ENCODE peak calls at places on chromosomes 2 and 18, in ten cellular contexts. M is endothelial cell of umbilical vein; H is PC-9; J is testis; B is sigmoid colon; I is pancreas; E is body of pancreas; F is mesenchymal stem cell; C is CD4-positive, CD25-positive, alpha-beta regulatory T cell; P is CD8-positive, alpha-beta memory T cell. G is an unnamed sample.

GRCh38 chr18:21196426-21196825 is 45.6 kb upstream of the GREB1L start:
- DNase-seq in M (no peak), H (no peak), J (no peak), B (no peak), I (no peak), E (no peak), F (no peak), C (no peak), P (no peak), G (no peak)

GRCh38 chr2:104332733-104333132 is 521.2 kb upstream of the POU3F3 start:
- DNase-seq in M (no peak), H (no peak), J (no peak), B (no peak), I (no peak), E (no peak), F (no peak), C (no peak), P (no peak), G (no peak)

GRCh38 chr2:219175928-219176817 is 552 bp downstream of the CNPPD1 start:
- DNase-seq in M (peak; percentile 62), H (no peak), J (peak; percentile 59), B (peak; percentile 83), I (peak; percentile 67), E (peak; percentile 65), F (peak; percentile 62), C (no peak), P (peak; percentile 10), G (peak; percentile 82)

GRCh38 chr2:11248-11941 is 34.9 kb downstream of the FAM110C start:
- DNase-seq in M (peak; percentile 5), H (peak; percentile 24), J (peak; percentile 97), B (no peak), I (peak; percentile 89), E (peak; percentile 76), F (peak; percentile 21), C (peak; percentile 40), P (peak; percentile 41), G (peak; percentile 56)

GRCh38 chr2:99974275-99974674 is 168.1 kb downstream of the AFF3 start:
- DNase-seq in M (no peak), H (no peak), J (no peak), B (no peak), I (no peak), E (no peak), F (peak; percentile 77), C (no peak), P (no peak), G (no peak)

GRCh38 chr2:85605406-85606115 is 3.1 kb upstream of the TMEM150A start:
- DNase-seq in M (peak; percentile 83), H (no peak), J (no peak), B (peak; percentile 55), I (no peak), E (no peak), F (peak; percentile 84), C (no peak), P (no peak), G (peak; percentile 71)

GRCh38 chr18:6891788-6892187 is 162.3 kb downstream of the ARHGAP28 start:
- DNase-seq in M (no peak), H (no peak), J (no peak), B (no peak), I (no peak), E (no peak), F (no peak), C (no peak), P (no peak), G (no peak)

GRCh38 chr2:71816815-71817214 is 330.8 kb downstream of the CYP26B1 start:
- DNase-seq in M (no peak), H (no peak), J (no peak), B (no peak), I (no peak), E (no peak), F (no peak), C (no peak), P (no peak), G (no peak)

GRCh38 chr18:69401475-69402218 is 959 bp downstream of the DOK6 start:
- DNase-seq in M (peak; percentile 3), H (no peak), J (peak; percentile 14), B (peak; percentile 56), I (no peak), E (no peak), F (peak; percentile 36), C (no peak), P (no peak), G (no peak)

GRCh38 chr2:215107229-215108056 is 31.0 kb downstream of the ABCA12 start:
- DNase-seq in M (no peak), H (no peak), J (no peak), B (no peak), I (no peak), E (no peak), F (no peak), C (no peak), P (no peak), G (no peak)

DNA sequence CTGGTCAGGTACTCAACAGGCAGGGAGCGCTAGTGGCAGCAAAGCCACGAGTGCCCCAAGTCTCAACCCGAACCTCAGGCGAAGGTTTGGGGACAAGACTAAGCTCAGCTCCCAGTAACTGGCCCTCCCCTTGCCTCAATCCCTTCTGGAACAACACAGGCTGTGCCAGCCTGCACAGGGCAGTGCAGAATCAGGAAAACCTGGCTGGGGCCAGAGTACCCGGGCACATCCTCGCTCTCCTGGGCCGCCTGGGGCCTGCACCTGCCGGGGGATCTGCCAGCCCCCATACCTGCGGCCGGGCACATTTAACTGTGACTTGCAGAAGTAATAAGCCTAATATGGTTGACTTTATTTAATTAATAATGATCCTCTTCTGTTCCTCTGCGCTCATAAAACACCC is 60.6 kb downstream of the GBX2 start:
- DNase-seq in M (peak; percentile 12), H (no peak), J (no peak), B (no peak), I (no peak), E (no peak), F (no peak), C (no peak), P (no peak), G (no peak)
- H3K27ac ChIP-seq in M (no peak overlapping the region), H (no peak overlapping the region), J (no peak overlapping the region), B (no peak overlapping the region), I (no peak overlapping the region), E (no peak overlapping the region), F (no peak overlapping the region), C (no peak overlapping the region), P (no peak overlapping the region), G (no peak overlapping the region)

DNA sequence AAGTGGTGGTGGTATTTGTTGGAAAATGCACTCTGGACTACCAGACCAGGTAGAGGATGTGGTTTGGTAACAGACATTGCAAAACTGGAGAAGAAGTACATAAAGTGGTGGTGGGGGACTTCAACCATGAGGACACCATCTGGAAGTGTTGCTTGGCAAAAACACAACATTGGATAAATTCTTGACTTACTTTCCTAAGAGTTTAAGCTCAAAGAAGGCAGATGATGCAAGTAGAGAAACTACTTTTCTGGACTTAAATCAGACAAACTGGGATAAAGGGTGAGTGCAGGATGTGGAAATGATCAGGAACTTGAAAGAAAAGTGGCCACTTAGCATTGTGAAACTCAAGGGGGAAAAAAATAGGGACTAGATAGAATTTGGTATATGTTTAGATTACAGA is 487.4 kb downstream of the ZEB2 start:
- DNase-seq in M (no peak), H (no peak), J (no peak), B (no peak), I (no peak), E (no peak), F (peak; percentile 65), C (no peak), P (no peak), G (no peak)
- H3K4me1 ChIP-seq in M (no peaks in the 10 kb centered on the region), H (no peaks in the 10 kb centered on the region), J (no peaks in the 10 kb centered on the region), B (no peaks in the 10 kb centered on the region), I (no peaks in the 10 kb centered on the region), E (no peaks in the 10 kb centered on the region), F (no peaks in the 10 kb centered on the region), C (no peaks in the 10 kb centered on the region), P (no peaks in the 10 kb centered on the region), G (no peaks in the 10 kb centered on the region)

GRCh38 chr2:241437148-241437547 is 71.2 kb downstream of the STK25 start:
- DNase-seq in M (no peak), H (no peak), J (no peak), B (no peak), I (no peak), E (no peak), F (no peak), C (no peak), P (no peak), G (no peak)

GRCh38 chr2:241445426-241445825 is 63.0 kb downstream of the STK25 start:
- DNase-seq in M (no peak), H (no peak), J (no peak), B (no peak), I (no peak), E (no peak), F (no peak), C (no peak), P (no peak), G (no peak)

GRCh38 chr2:241443486-241444223 is 64.7 kb downstream of the STK25 start:
- DNase-seq in M (no peak), H (peak; percentile 81), J (no peak), B (no peak), I (no peak), E (peak; percentile 16), F (peak; percentile 36), C (peak; percentile 53), P (peak; percentile 96), G (peak; percentile 29)

DNA sequence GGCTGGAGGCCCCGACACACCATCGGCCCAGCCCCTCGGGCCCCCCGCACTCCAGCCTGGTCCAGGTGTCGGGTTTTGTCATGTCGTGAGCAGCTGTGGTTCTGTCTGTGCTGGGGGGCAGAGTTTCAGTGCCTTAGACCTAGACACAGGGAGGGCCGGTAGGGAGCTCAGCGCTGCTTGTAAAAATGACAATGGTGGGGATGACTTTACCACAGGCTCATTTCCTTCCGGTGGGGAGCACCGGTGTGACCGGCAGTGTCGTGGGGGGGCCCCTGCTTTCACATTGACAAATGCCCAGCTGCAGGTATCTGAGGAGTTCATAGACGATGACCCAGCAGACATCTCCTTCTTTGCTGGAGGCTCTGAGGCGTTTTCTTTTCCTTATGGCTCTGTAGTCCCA is 66.9 kb downstream of the STK25 start:
- DNase-seq in M (no peak), H (no peak), J (no peak), B (no peak), I (no peak), E (no peak), F (no peak), C (no peak), P (no peak), G (no peak)
- H3K27ac ChIP-seq in M (no peak overlapping the region), H (no peak overlapping the region), J (no peak overlapping the region), B (no peak overlapping the region), I (no peak overlapping the region), E (no peak overlapping the region), F (no peak overlapping the region), C (no peak overlapping the region), P (no peak overlapping the region), G (no peak overlapping the region)

GRCh38 chr2:96163415-96163767 is 18.2 kb upstream of the DUSP2 start:
- DNase-seq in M (no peak), H (no peak), J (no peak), B (no peak), I (no peak), E (no peak), F (no peak), C (no peak), P (no peak), G (no peak)
- H3K4me1 ChIP-seq in M (no peaks in the 10 kb centered on the region), H (no peaks in the 10 kb centered on the region), J (peaks cover 18% of the 10 kb centered on the region), B (no peaks in the 10 kb centered on the region), I (no peaks in the 10 kb centered on the region), E (no peaks in the 10 kb centered on the region), F (peaks cover 3% of the 10 kb centered on the region), C (peaks cover 51% of the 10 kb centered on the region), P (peaks cover 67% of the 10 kb centered on the region), G (no peaks in the 10 kb centered on the region)

GRCh38 chr2:54271843-54272600 is 16.0 kb upstream of the TSPYL6 start:
- DNase-seq in M (no peak), H (no peak), J (no peak), B (no peak), I (no peak), E (no peak), F (no peak), C (no peak), P (no peak), G (no peak)
- H3K27ac ChIP-seq in M (no peak overlapping the region), H (no peak overlapping the region), J (no peak overlapping the region), B (no peak overlapping the region), I (no peak overlapping the region), E (no peak overlapping the region), F (no peak overlapping the region), C (no peak overlapping the region), P (no peak overlapping the region), G (no peak overlapping the region)

G was measured in thyroid gland.